ENCODE peak calls at places on chromosomes 4 and X, in four cellular contexts. J, R, X and B are unnamed samples.

GRCh38 chr4:89664521-89664920 is 172.4 kb downstream of the SNCA start:
- DNase-seq in X (no peak), J (no peak), R (no peak), B (no peak)

GRCh38 chr4:182306792-182307507 is 63.7 kb downstream of the TENM3 start:
- DNase-seq in X (no peak), J (no peak), R (no peak), B (no peak)

GRCh38 chr4:8866828-8867623 is 4.6 kb downstream of the HMX1 start:
- DNase-seq in J (no peak), X (no peak), R (no peak), B (no peak)

GRCh38 chr4:185847352-185848078 is 35.5 kb upstream of the SORBS2 start:
- DNase-seq in J (no peak), R (no peak), X (no peak), B (no peak)

GRCh38 chrX:10111364-10112148 is 45.2 kb upstream of the CLCN4 start:
- DNase-seq in X (peak), R (no peak), J (no peak), B (no peak)

GRCh38 chr4:113548303-113548702 is 213.2 kb downstream of the CAMK2D start:
- DNase-seq in R (no peak), X (no peak), J (no peak), B (no peak)

GRCh38 chr4:47860305-47860704 is 22.4 kb upstream of the CORIN start:
- DNase-seq in R (no peak), X (no peak), J (no peak), B (no peak)

GRCh38 chrX:13200398-13200797 is 119.5 kb downstream of the ATXN3L start:
- DNase-seq in R (no peak), J (no peak), X (no peak), B (no peak)

GRCh38 chrX:108097380-108097779 is 5.8 kb downstream of the ATG4A start:
- DNase-seq in X (no peak), R (no peak), J (no peak), B (no peak)